ENCODE peak calls at places on chromosome 7, in seven cellular contexts. V, H, N, D, G, Z and X are unnamed samples.
A peak's percentile ranks its signal among the peaks of the same experiment; 100 is the strongest.

GRCh38 chr7:1537631-1538412 is 7.3 kb downstream of the MAFK start:
- DNase-seq in V (peak; percentile 94), H (no peak), N (no peak), D (peak; percentile 97), G (no peak), Z (peak; percentile 96), X (peak; percentile 86)

GRCh38 chr7:105353752-105354328 is 34.9 kb downstream of the SRPK2 start:
- DNase-seq in V (no peak), H (peak; percentile 49), N (no peak), D (peak; percentile 85), G (peak; percentile 64), Z (peak; percentile 43), X (peak; percentile 23)

GRCh38 chr7:1902231-1902855 is 232.3 kb downstream of the ELFN1 start:
- DNase-seq in V (no peak), H (no peak), N (no peak), D (no peak), G (no peak), Z (no peak), X (peak; percentile 3)

GRCh38 chr7:91288208-91288824 is 24.1 kb downstream of the FZD1 start:
- DNase-seq in V (peak; percentile 58), H (no peak), N (peak; percentile 27), D (peak; percentile 81), G (peak; percentile 61), Z (no peak), X (peak; percentile 25)

GRCh38 chr7:95420996-95421846 is 13.6 kb downstream of the PON2 start:
- DNase-seq in V (no peak), H (no peak), N (no peak), D (no peak), G (no peak), Z (peak; percentile 59), X (no peak)

GRCh38 chr7:4073750-4074149 is 608.3 kb upstream of the FOXK1 start:
- DNase-seq in V (no peak), H (no peak), N (no peak), D (no peak), G (no peak), Z (no peak), X (no peak)

GRCh38 chr7:34034728-34035127 is 129.4 kb downstream of the BMPER start:
- DNase-seq in V (no peak), H (no peak), N (no peak), D (no peak), G (no peak), Z (no peak), X (no peak)

GRCh38 chr7:65722361-65722792 is 150.5 kb upstream of the VKORC1L1 start:
- DNase-seq in V (peak; percentile 81), H (peak; percentile 79), N (peak; percentile 37), D (peak; percentile 72), G (peak; percentile 65), Z (peak; percentile 28), X (peak; percentile 59)

GRCh38 chr7:91949221-91950009 is 8.8 kb downstream of the AKAP9 start:
- DNase-seq in V (no peak), H (no peak), N (no peak), D (no peak), G (no peak), Z (peak; percentile 14), X (no peak)

GRCh38 chr7:12423355-12423994 is 19.8 kb upstream of the VWDE start:
- DNase-seq in V (no peak), H (no peak), N (no peak), D (no peak), G (no peak), Z (peak; percentile 77), X (no peak)

GRCh38 chr7:139088268-139088667 is 21.3 kb downstream of the ZC3HAV1 start:
- DNase-seq in V (no peak), H (no peak), N (no peak), D (peak; percentile 45), G (no peak), Z (no peak), X (no peak)

GRCh38 chr7:234041-234711 is 41.8 kb downstream of the FAM20C start:
- DNase-seq in V (no peak), H (no peak), N (no peak), D (no peak), G (no peak), Z (peak; percentile 23), X (no peak)

GRCh38 chr7:29291723-29292591 is 97.4 kb downstream of the CHN2 start:
- DNase-seq in V (no peak), H (no peak), N (no peak), D (no peak), G (peak; percentile 70), Z (no peak), X (no peak)

GRCh38 chr7:41110186-41110585 is 592.7 kb downstream of the INHBA start:
- DNase-seq in V (no peak), H (no peak), N (no peak), D (no peak), G (no peak), Z (no peak), X (no peak)

DNA sequence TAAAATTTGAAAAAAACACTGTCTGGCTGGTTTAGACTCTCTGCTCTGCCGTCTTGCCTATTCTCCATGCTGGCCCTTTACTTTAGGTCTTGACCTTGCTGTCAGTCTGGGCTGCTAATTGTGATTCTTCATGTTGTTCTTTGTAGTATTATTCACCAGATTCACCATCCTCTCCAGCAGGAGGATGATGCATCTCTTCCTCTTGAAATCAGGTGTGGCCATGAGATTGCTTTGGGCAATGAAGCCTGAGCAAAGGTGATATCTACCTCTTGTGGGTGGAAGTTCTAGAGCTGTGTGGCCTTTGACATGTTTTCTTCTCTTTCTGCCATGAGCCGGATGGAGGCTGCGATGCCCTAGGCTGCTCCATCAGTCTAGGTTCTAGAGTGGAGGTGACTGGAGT is 51.3 kb upstream of the ITPRID1 start:
- DNase-seq in V (no peak), H (no peak), N (no peak), D (no peak), G (no peak), Z (no peak), X (no peak)
- H3K4me1 ChIP-seq in V (no peaks in the 10 kb centered on the region), H (no peaks in the 10 kb centered on the region), N (no peaks in the 10 kb centered on the region), D (no peaks in the 10 kb centered on the region), G (no peaks in the 10 kb centered on the region), Z (no peaks in the 10 kb centered on the region), X (no peaks in the 10 kb centered on the region)

GRCh38 chr7:99489235-99489634 is 10.8 kb downstream of the ZNF394 start:
- DNase-seq in V (no peak), H (no peak), N (no peak), D (no peak), G (no peak), Z (no peak), X (no peak)

GRCh38 chr7:99497771-99498545 is 2.1 kb downstream of the ZNF394 start:
- DNase-seq in V (no peak), H (no peak), N (no peak), D (no peak), G (no peak), Z (no peak), X (no peak)

GRCh38 chr7:99490878-99491277 is 9.2 kb downstream of the ZNF394 start:
- DNase-seq in V (no peak), H (no peak), N (no peak), D (no peak), G (no peak), Z (no peak), X (no peak)

GRCh38 chr7:99498546-99498944 is 1.5 kb downstream of the ZNF394 start:
- DNase-seq in V (no peak), H (no peak), N (no peak), D (peak; percentile 46), G (no peak), Z (no peak), X (no peak)

GRCh38 chr7:99493823-99494222 is 6.3 kb downstream of the ZNF394 start:
- DNase-seq in V (no peak), H (no peak), N (no peak), D (no peak), G (no peak), Z (no peak), X (no peak)
- H3K36me3 ChIP-seq in V (peaks cover 12% of the 10 kb centered on the region), H (peaks cover 29% of the 10 kb centered on the region), N (peaks cover 29% of the 10 kb centered on the region), D (peaks cover 64% of the 10 kb centered on the region), G (peaks cover 23% of the 10 kb centered on the region), Z (peaks cover 22% of the 10 kb centered on the region), X (peaks cover 50% of the 10 kb centered on the region)

GRCh38 chr7:35878356-35878755 is 77.5 kb downstream of the SEPTIN7 start:
- DNase-seq in V (no peak), H (no peak), N (no peak), D (no peak), G (no peak), Z (peak; percentile 9), X (no peak)

GRCh38 chr7:35874881-35875280 is 74.0 kb downstream of the SEPTIN7 start:
- DNase-seq in V (no peak), H (no peak), N (no peak), D (no peak), G (no peak), Z (no peak), X (no peak)

GRCh38 chr7:35869810-35870209 is 69.0 kb downstream of the SEPTIN7 start:
- DNase-seq in V (no peak), H (no peak), N (no peak), D (no peak), G (no peak), Z (peak; percentile 19), X (no peak)

GRCh38 chr7:35875292-35875691 is 74.4 kb downstream of the SEPTIN7 start:
- DNase-seq in V (no peak), H (no peak), N (no peak), D (no peak), G (no peak), Z (no peak), X (no peak)
- H3K4me3 ChIP-seq in V (no peak overlapping the region), H (no peak overlapping the region), N (no peak overlapping the region), D (no peak overlapping the region), G (no peak overlapping the region), Z (no peak overlapping the region), X (no peak overlapping the region)

GRCh38 chr7:102065226-102065625 is 221.4 kb upstream of the SH2B2 start:
- DNase-seq in V (no peak), H (no peak), N (no peak), D (no peak), G (no peak), Z (no peak), X (no peak)

GRCh38 chr7:102061981-102062390 is 224.7 kb upstream of the SH2B2 start:
- DNase-seq in V (no peak), H (peak; percentile 46), N (no peak), D (no peak), G (no peak), Z (no peak), X (peak; percentile 38)

GRCh38 chr7:102063736-102064135 is 222.9 kb upstream of the SH2B2 start:
- DNase-seq in V (no peak), H (no peak), N (peak; percentile 80), D (peak; percentile 62), G (peak; percentile 65), Z (no peak), X (peak; percentile 74)

GRCh38 chr7:102066476-102066875 is 220.2 kb upstream of the SH2B2 start:
- DNase-seq in V (no peak), H (peak; percentile 40), N (no peak), D (no peak), G (no peak), Z (no peak), X (no peak)

DNA sequence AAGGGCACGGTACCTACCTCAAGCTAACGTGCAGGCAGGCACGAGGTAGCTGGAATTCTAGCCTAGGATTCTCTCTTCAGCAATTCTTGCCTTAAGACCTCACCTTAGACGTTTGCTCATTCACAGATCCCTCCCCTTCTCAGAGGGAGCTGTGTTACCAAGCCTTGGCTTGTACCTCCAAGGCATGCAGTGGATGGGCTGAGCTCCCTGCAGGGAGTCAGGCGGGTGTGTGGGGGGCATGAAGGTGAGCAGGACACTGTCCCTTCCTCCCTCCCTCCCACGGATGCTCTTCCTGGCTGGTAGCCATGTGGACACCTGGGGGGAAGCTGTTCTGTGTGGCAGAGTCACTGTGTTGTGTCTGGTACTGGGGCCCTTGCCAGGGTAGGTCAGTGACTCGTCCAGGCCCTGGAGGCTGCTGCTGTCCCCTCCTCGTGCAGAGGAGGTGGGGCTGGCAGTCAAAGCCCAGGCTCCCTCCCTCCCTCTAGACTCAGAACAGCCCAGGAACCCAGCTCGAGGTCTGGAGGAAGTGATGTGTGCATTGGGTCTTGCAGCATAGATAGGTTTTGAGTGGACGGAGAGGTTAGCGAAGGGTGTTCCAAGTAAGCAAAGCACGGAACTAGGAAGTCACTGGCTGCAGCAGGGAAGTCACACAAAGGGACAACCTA is 222.2 kb upstream of the SH2B2 start:
- DNase-seq in V (no peak), H (no peak), N (no peak), D (peak; percentile 34), G (no peak), Z (no peak), X (peak; percentile 73)
- H3K4me1 ChIP-seq in V (no peaks in the 10 kb centered on the region), H (no peaks in the 10 kb centered on the region), N (peaks cover 44% of the 10 kb centered on the region), D (peaks cover 19% of the 10 kb centered on the region), G (no peaks in the 10 kb centered on the region), Z (no peaks in the 10 kb centered on the region), X (peaks cover 9% of the 10 kb centered on the region)